ENCODE peak calls at places on chromosomes 11 and 22, in four cellular contexts. G is CD4-positive, CD25-positive, alpha-beta regulatory T cell; U is brain microvascular endothelial cell; N is neuronal stem cell. I is an unnamed sample.

GRCh38 chr22:37162221-37163095 is 12.7 kb upstream of the IL2RB start:
- DNase-seq in U (no peak), G (peak), N (no peak), I (no peak)

GRCh38 chr22:18999416-18999815 is 63.3 kb upstream of the PRODH start:
- DNase-seq in N (no peak), G (no peak), U (no peak), I (no peak)

GRCh38 chr11:59556115-59556882 is 45.0 kb downstream of the OR4D9 start:
- DNase-seq in G (no peak), N (peak), U (peak), I (peak)

GRCh38 chr11:1116666-1117390 is 40.9 kb upstream of the MUC5AC start:
- DNase-seq in G (no peak), U (no peak), N (no peak), I (no peak)

GRCh38 chr11:69613594-69613993 is 27.4 kb upstream of the CCND1 start:
- DNase-seq in N (no peak), G (no peak), U (no peak), I (no peak)

GRCh38 chr11:27716850-27717249 is 16.6 kb upstream of the BDNF start:
- DNase-seq in N (no peak), U (no peak), G (no peak), I (no peak)

GRCh38 chr22:25741692-25742626 is at the start of gene MYO18B:
- DNase-seq in N (no peak), G (no peak), U (no peak), I (no peak)

GRCh38 chr22:23834406-23834805 is 4.4 kb downstream of the DERL3 start:
- DNase-seq in G (no peak), U (no peak), N (no peak), I (no peak)

GRCh38 chr11:25319068-25319467 is 822.2 kb downstream of the LUZP2 start:
- DNase-seq in G (no peak), N (no peak), U (no peak), I (peak)

GRCh38 chr11:128852327-128853023 is 14.6 kb downstream of the KCNJ1 start:
- DNase-seq in N (no peak), G (no peak), U (no peak), I (no peak)

GRCh38 chr11:22433066-22433450 is 94.9 kb downstream of the SLC17A6 start:
- DNase-seq in U (peak), G (no peak), N (no peak), I (no peak)

GRCh38 chr22:35555351-35555915 is 14.8 kb downstream of the RASD2 start:
- DNase-seq in N (no peak), U (no peak), G (no peak), I (no peak)

GRCh38 chr11:60005360-60005759 is 11.6 kb upstream of the OOSP4B start:
- DNase-seq in G (no peak), U (peak), N (no peak), I (no peak)

GRCh38 chr11:123284454-123284853 is 89.4 kb upstream of the CLMP start:
- DNase-seq in N (no peak), G (no peak), U (no peak), I (no peak)

GRCh38 chr11:120339394-120339890 is 3.2 kb downstream of the ARHGEF12 start:
- DNase-seq in N (no peak), U (no peak), G (no peak), I (no peak)

GRCh38 chr11:106914409-106914808 is 103.9 kb downstream of the GUCY1A2 start:
- DNase-seq in N (no peak), U (no peak), G (no peak), I (no peak)

GRCh38 chr11:65491614-65492386 is 7.0 kb upstream of the MALAT1 start:
- DNase-seq in N (no peak), G (no peak), U (peak), I (no peak)

GRCh38 chr11:108008656-108009496 is at the start of gene CUL5:
- DNase-seq in U (peak), N (peak), G (peak), I (peak)

GRCh38 chr11:64787526-64788320 is 9.4 kb upstream of the SF1 start:
- DNase-seq in U (peak), N (no peak), G (peak), I (peak)

GRCh38 chr11:23875407-23875950 is 621.4 kb upstream of the LUZP2 start:
- DNase-seq in N (no peak), U (no peak), G (no peak), I (no peak)

GRCh38 chr22:35376728-35377472 is 4.0 kb upstream of the HMOX1 start:
- DNase-seq in N (peak), G (no peak), U (peak), I (peak)

GRCh38 chr11:114348200-114349191 is 51.8 kb downstream of the C11orf71 start:
- DNase-seq in G (no peak), U (peak), N (peak), I (peak)

GRCh38 chr22:45583504-45583903 is 80.8 kb downstream of the FBLN1 start:
- DNase-seq in N (no peak), G (no peak), U (no peak), I (no peak)

GRCh38 chr11:2306971-2307732 is 5.3 kb downstream of the TSPAN32 start:
- DNase-seq in N (no peak), U (no peak), G (no peak), I (no peak)

GRCh38 chr11:68003846-68004550 is at the start of gene UNC93B1:
- DNase-seq in N (peak), U (peak), G (peak), I (peak)

GRCh38 chr11:125777309-125777708 is 1.3 kb downstream of the PATE2 start:
- DNase-seq in G (no peak), U (peak), N (no peak), I (peak)

GRCh38 chr22:23070418-23071162 is at the start of gene GNAZ:
- DNase-seq in U (no peak), G (no peak), N (peak), I (no peak)

GRCh38 chr11:79940165-79940564 is 499.3 kb upstream of the TENM4 start:
- DNase-seq in G (no peak), N (no peak), U (peak), I (no peak)

GRCh38 chr11:121521145-121522042 is 68.6 kb upstream of the SORL1-AS1 start:
- DNase-seq in U (no peak), G (no peak), N (no peak), I (peak)

GRCh38 chr11:92131289-92131890 is 93.2 kb upstream of the FAT3 start:
- DNase-seq in U (no peak), G (no peak), N (no peak), I (peak)

GRCh38 chr22:17234144-17234623 is 14.9 kb upstream of the ADA2 start:
- DNase-seq in G (no peak), N (peak), U (no peak), I (no peak)

GRCh38 chr22:45007247-45007945 is 2.4 kb downstream of the PHF21B start:
- DNase-seq in U (peak), G (no peak), N (peak), I (no peak)

GRCh38 chr11:1653541-1654387 is 24.2 kb downstream of the KRTAP5-5 start:
- DNase-seq in U (no peak), N (no peak), G (no peak), I (no peak)

GRCh38 chr11:117010808-117011540 is 87.3 kb downstream of the SIK3 start:
- DNase-seq in N (no peak), G (no peak), U (peak), I (peak)

GRCh38 chr11:129573161-129573560 is 197.5 kb downstream of the BARX2 start:
- DNase-seq in G (no peak), N (no peak), U (no peak), I (no peak)

DNA sequence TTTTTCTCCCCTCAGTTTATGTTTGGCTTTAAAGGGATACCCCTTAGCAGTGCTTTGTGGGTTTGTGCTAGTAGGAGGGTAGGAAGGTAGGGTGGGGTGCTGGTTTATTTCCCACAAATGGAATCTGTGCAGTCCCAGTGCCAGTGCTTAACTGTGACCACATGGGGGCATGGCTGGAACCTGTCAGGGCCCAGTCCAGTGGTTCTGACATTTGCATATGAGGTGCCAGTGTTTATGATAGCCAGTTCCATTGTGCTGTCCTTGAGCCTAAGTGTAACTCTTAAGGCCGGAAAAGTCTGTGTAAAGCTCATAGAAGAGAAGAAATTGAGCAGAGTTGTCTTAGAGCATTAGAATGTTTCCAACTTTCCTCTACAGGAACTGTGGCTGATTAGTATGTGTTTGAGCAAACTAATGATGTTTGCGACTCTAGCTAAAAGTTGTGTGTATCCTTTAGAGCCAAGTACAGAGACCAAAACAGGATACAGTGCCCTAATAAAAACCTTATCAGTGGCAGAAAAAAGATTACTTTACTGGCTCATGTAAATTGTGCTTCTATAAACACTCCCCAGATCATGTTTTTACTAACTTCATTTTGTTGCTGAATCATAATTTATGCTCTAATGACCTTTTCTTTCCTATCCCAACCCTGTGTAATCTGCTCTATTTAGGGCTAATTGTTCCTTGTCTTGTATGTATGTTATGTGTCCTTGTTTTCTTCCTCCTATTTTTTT is 38.1 kb downstream of the DIXDC1 start:
- DNase-seq in G (no peak), N (no peak), U (no peak), I (no peak)
- H3K27ac ChIP-seq in G (no peak), N (no peak), U (no peak), I (peak)

GRCh38 chr22:31637375-31637937 is 24.6 kb downstream of the PISD start:
- DNase-seq in N (no peak), U (no peak), G (no peak), I (no peak)
- H3K27ac ChIP-seq in N (no peak), U (peak), G (no peak), I (peak)

GRCh38 chr11:45839204-45839603 is 8.1 kb upstream of the CRY2 start:
- DNase-seq in U (no peak), N (no peak), G (no peak), I (no peak)

GRCh38 chr11:45832835-45833446 is 14.3 kb upstream of the CRY2 start:
- DNase-seq in N (no peak), G (no peak), U (no peak), I (no peak)

GRCh38 chr11:45833761-45834160 is 13.5 kb upstream of the CRY2 start:
- DNase-seq in G (no peak), U (no peak), N (no peak), I (no peak)

GRCh38 chr11:45830596-45830995 is 16.7 kb upstream of the CRY2 start:
- DNase-seq in G (no peak), N (no peak), U (no peak), I (no peak)

DNA sequence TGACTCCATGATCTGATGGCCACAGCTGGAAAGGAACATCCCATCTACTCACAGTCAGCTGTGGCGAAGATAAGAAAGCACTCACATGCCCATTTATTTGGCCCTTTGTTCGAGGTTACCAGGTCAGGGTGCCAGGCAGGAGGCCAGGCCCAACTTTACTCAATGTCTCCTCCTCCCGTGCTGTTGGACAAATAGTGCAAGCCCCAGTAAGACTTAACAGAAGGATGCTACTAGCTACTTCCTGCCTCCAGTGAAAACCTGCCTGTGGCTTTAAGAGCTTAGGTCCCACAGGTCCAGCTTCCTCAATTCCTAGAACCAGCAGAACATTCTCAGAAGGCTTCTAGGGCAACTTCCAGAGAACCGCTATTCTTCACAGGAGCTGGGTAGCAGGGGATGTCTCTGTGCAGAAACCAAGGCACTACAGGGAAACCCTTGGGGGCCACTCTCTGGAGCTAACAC is 12.9 kb upstream of the CRY2 start:
- DNase-seq in G (no peak), U (no peak), N (no peak), I (no peak)
- H3K27ac ChIP-seq in G (no peak), U (no peak), N (no peak), I (no peak)

GRCh38 chr11:95704865-95705264 is 84.7 kb downstream of the FAM76B start:
- DNase-seq in N (no peak), U (no peak), G (no peak), I (no peak)

GRCh38 chr11:95705485-95706124 is 84.0 kb downstream of the FAM76B start:
- DNase-seq in N (peak), G (peak), U (peak), I (peak)

GRCh38 chr11:95699631-95700470 is 89.7 kb downstream of the FAM76B start:
- DNase-seq in U (no peak), N (no peak), G (no peak), I (no peak)

GRCh38 chr11:95700471-95700817 is 89.1 kb downstream of the FAM76B start:
- DNase-seq in U (no peak), N (no peak), G (no peak), I (no peak)

GRCh38 chr11:95703059-95703458 is 86.5 kb downstream of the FAM76B start:
- DNase-seq in G (no peak), U (no peak), N (no peak), I (no peak)
- H3K27ac ChIP-seq in G (peak), U (no peak), N (no peak), I (no peak)

GRCh38 chr11:102678022-102678421 is 27.5 kb downstream of the MMP27 start:
- DNase-seq in U (no peak), N (no peak), G (no peak), I (no peak)

GRCh38 chr11:102685769-102686168 is 19.8 kb downstream of the MMP27 start:
- DNase-seq in N (no peak), G (no peak), U (no peak), I (no peak)

GRCh38 chr11:102685311-102685710 is 20.3 kb downstream of the MMP27 start:
- DNase-seq in N (no peak), U (no peak), G (no peak), I (peak)

GRCh38 chr11:102683277-102683676 is 22.3 kb downstream of the MMP27 start:
- DNase-seq in G (no peak), N (no peak), U (no peak), I (no peak)

DNA sequence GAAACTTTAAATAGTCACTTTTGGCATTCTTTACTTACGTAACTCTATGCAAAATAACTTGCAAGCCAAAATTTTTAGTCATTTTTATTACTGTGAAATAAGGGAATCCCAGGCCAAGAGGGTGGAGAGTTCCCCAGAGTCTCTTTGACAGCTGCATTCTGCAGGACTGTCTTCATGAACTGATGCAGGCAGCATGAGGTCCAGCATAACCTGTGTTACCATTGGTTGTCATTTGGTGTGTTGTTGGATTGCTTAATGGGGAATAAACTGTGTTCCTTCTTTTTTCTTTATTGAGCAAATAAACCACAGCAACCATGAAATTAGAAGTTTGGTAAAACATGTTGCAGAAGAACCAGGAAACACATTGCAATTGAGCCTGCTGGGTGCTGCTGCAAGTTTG is 24.6 kb downstream of the MMP27 start:
- DNase-seq in N (no peak), G (no peak), U (no peak), I (no peak)
- H3K27ac ChIP-seq in N (no peak), G (no peak), U (no peak), I (peak)

DNA sequence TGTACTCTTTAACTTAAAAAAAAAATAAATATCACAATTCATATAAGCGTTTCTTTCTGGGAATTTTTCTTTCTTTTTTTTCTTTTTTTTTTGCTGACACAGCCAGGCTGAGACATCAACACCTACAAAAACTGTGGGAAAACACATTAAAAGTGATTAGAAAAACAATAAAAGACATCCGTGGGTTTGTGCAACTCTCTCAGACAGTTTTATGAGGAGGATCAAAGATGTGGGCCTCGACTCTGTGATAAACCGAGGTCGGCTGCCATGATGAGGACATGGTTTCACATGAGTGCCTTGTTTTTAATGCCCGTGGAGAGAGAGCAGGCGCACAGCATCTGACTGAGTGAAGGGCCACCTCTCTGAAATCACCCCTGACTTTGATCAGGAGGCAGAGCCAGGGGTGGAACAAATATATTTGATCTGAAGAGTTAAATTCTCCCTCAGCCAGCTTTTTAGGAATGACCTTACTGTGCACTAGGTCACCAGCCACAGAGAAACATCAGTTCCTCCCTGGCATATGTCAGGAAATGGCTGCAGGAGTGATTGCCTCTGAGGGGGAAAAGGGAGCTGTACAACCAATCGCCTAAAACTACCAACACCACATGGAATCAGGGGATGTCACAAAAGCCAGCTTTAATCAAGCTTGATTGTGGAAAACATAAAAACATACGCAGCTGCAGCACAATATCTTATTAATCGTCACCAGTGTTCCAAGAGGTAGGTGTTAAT is 164.8 kb downstream of the MAML2 start:
- DNase-seq in N (no peak), U (no peak), G (no peak), I (no peak)
- H3K27ac ChIP-seq in N (no peak), U (no peak), G (no peak), I (no peak)

DNA sequence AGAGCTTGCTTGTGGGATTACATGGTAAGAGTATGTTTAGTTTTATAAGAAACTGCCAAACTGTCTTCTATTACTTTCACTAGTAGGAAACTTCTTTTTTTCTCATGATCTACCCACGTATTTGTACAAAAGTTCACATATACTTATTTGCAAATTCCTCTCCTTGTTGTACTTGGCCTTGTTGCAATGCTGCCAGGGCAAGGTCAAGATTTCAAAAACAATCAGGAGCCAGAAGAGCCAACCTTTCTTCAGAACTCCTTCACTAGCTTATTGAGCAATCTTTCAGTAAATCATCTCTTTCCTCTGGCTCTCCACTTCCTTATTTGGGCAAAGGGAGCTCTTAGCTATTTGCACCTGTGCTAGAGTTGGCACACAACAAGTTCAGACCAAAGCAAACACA is 9.7 kb downstream of the SRSF8 start:
- DNase-seq in U (peak), G (no peak), N (no peak), I (peak)
- H3K27ac ChIP-seq in U (peak), G (no peak), N (no peak), I (no peak)